ENCODE peak calls at places on chromosome 17, in ten cellular contexts. O, Q, H, L, Y, B, A, G, R and D are unnamed samples.

GRCh38 chr17:40157972-40158371 is 17.6 kb downstream of the CASC3 start:
- DNase-seq in O (no peak), Q (no peak), H (peak; percentile 35), L (no peak), Y (no peak), B (no peak), A (no peak), G (no peak), R (no peak), D (no peak)

GRCh38 chr17:72654746-72655145 is 437.7 kb downstream of the SLC39A11 start:
- DNase-seq in O (no peak), Q (no peak), H (no peak), L (no peak), Y (peak; percentile 34), B (no peak), A (peak; percentile 71), G (no peak), R (no peak), D (no peak)

GRCh38 chr17:40179923-40180659 is 2.8 kb downstream of the RAPGEFL1 start:
- DNase-seq in O (no peak), Q (no peak), H (no peak), L (peak; percentile 47), Y (no peak), B (no peak), A (no peak), G (no peak), R (no peak), D (no peak)

GRCh38 chr17:40355804-40356758 is 8.5 kb downstream of the GJD3 start:
- DNase-seq in O (no peak), Q (no peak), H (peak; percentile 79), L (no peak), Y (no peak), B (peak; percentile 64), A (no peak), G (peak; percentile 47), R (peak; percentile 70), D (no peak)

GRCh38 chr17:42979511-42980273 is at the start of gene PTGES3L:
- DNase-seq in O (no peak), Q (peak; percentile 48), H (no peak), L (peak; percentile 63), Y (no peak), B (peak; percentile 45), A (peak; percentile 75), G (peak; percentile 92), R (peak; percentile 88), D (no peak)

GRCh38 chr17:59406808-59407381 is 75.4 kb downstream of the YPEL2 start:
- DNase-seq in O (no peak), Q (peak; percentile 56), H (peak; percentile 65), L (no peak), Y (no peak), B (no peak), A (no peak), G (no peak), R (no peak), D (no peak)

GRCh38 chr17:57572600-57572999 is 172.5 kb downstream of the CCDC182 start:
- DNase-seq in O (no peak), Q (no peak), H (no peak), L (no peak), Y (no peak), B (no peak), A (no peak), G (peak; percentile 82), R (no peak), D (no peak)

GRCh38 chr17:64196626-64197025 is 66.4 kb downstream of the TEX2 start:
- DNase-seq in O (no peak), Q (no peak), H (no peak), L (no peak), Y (no peak), B (no peak), A (no peak), G (no peak), R (no peak), D (no peak)

GRCh38 chr17:82750241-82750905 is 1.5 kb upstream of the TBCD start:
- DNase-seq in O (no peak), Q (no peak), H (no peak), L (no peak), Y (no peak), B (no peak), A (no peak), G (no peak), R (no peak), D (no peak)
- H3K4me3 ChIP-seq in O (no peak overlapping the region), Q (no peak overlapping the region), H (no peak overlapping the region), L (no peak overlapping the region), Y (no peak overlapping the region), B (no peak overlapping the region), A (no peak overlapping the region), G (no peak overlapping the region), R (no peak overlapping the region), D (no peak overlapping the region)

DNA sequence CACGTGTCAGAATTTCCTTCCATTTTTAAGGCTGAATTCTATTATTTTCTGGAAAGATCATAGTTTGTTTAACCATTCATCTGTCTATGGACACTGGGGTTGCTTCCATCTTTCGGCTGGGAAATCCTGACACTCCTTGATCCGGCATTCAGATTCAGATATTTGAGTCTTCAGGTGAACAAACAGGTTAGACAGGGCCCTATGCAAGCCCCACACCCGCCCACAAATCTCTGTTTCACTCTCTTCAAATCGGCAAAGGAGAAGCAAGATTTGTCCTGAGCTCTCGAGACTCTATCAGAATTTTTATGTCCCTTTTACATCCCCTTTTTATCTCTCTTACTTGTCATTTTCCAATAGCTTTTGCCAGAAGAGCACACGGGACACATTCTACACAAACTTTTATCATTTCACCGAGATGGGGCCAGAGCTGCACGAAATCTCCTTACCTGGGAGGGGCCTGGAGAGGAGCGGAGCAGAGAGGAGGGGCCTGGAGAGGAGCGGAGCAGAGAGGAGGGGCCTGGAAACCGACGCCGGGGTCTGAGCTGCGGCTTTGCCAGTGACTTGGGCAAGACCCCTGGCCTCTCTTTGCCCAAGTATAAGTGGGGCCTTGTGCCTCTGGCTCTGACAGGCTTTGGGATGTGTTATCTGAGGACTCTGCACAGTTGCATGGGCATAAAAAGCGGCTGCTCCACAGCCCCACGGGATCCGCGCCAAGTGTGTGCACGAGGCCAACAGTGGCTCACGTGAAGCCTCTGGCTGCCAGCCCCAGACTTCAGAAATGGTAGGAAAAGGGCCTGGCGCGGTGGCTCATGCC is 54.3 kb upstream of the RBFOX3 start:
- DNase-seq in O (peak; percentile 57), Q (no peak), H (peak; percentile 82), L (peak; percentile 79), Y (peak; percentile 93), B (peak; percentile 84), A (peak; percentile 62), G (no peak), R (peak; percentile 75), D (peak; percentile 75)
- TF ChIP-seq CTCF in O (no peak), Q (no peak), H (no peak), L (no peak), Y (no peak), B (no peak), A (no peak), G (no peak), R (no peak), D (no peak)

GRCh38 chr17:27984816-27985215 is 57.7 kb upstream of the NLK start:
- DNase-seq in O (no peak), Q (no peak), H (peak; percentile 71), L (no peak), Y (no peak), B (no peak), A (no peak), G (no peak), R (peak; percentile 62), D (no peak)

GRCh38 chr17:27989046-27989445 is 53.4 kb upstream of the NLK start:
- DNase-seq in O (no peak), Q (no peak), H (no peak), L (no peak), Y (no peak), B (no peak), A (no peak), G (no peak), R (no peak), D (no peak)

GRCh38 chr17:27985306-27985705 is 57.2 kb upstream of the NLK start:
- DNase-seq in O (no peak), Q (no peak), H (no peak), L (no peak), Y (no peak), B (no peak), A (no peak), G (no peak), R (peak; percentile 37), D (no peak)

GRCh38 chr17:27985736-27986394 is 56.6 kb upstream of the NLK start:
- DNase-seq in O (no peak), Q (no peak), H (no peak), L (no peak), Y (no peak), B (no peak), A (no peak), G (no peak), R (no peak), D (no peak)

DNA sequence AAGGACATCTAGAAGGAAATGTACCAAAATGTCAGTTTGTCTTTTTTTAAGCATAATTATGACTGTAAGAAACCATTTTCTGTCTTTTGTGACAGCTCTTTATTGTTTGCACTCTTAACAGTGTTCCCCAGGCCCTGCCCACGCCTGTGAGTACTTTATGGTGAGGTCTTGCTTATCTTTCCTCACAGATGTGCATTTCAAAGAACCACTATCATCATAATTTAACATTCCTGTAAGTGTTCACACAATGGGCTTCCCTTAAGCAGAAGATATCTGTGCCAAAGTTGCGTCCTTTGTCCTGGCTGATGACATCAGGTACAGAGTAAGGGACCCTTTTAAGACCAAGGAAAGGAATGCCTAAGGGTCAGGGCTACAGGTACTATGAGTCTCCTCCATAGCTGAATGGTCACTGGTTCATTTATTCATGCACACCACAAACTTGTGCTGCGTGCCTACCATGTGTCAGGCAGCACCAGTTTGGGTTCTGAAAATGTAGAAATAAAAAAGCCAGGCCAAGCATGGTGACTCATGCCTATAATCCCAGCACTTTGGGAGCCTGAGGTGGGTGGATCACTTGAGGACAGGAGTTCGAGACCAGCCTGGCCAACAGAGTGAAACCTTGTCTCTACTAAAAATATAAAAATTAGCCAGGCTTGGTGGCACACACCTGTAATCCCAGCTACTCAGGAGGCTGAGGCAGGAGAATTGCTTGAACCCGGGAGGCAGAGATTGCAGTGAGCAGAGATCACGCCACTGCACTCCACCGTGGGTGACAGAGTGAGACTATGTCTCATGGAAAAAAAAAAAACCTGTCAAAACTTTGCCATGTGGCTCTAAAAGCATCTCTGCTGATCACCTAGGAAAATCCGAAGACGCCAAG is 55.4 kb upstream of the NLK start:
- DNase-seq in O (no peak), Q (no peak), H (peak; percentile 53), L (no peak), Y (no peak), B (no peak), A (no peak), G (no peak), R (peak; percentile 44), D (no peak)
- TF ChIP-seq POLR2A in O (no peak), Q (no peak), H (no peak), L (no peak), Y (no peak), B (no peak), A (no peak), G (no peak), R (no peak), D (no peak)

GRCh38 chr17:49991409-49991808 is 3.6 kb downstream of the DLX3 start:
- DNase-seq in O (no peak), Q (no peak), H (no peak), L (no peak), Y (no peak), B (no peak), A (no peak), G (no peak), R (no peak), D (no peak)

GRCh38 chr17:49993423-49994037 is 1.5 kb downstream of the DLX3 start:
- DNase-seq in O (no peak), Q (no peak), H (no peak), L (no peak), Y (peak; percentile 43), B (no peak), A (no peak), G (no peak), R (no peak), D (peak; percentile 85)

GRCh38 chr17:49994085-49995054 is 654 bp downstream of the DLX3 start:
- DNase-seq in O (no peak), Q (no peak), H (no peak), L (no peak), Y (no peak), B (no peak), A (no peak), G (no peak), R (no peak), D (no peak)

GRCh38 chr17:49992191-49992932 is 2.7 kb downstream of the DLX3 start:
- DNase-seq in O (no peak), Q (no peak), H (no peak), L (no peak), Y (no peak), B (no peak), A (no peak), G (no peak), R (no peak), D (no peak)

DNA sequence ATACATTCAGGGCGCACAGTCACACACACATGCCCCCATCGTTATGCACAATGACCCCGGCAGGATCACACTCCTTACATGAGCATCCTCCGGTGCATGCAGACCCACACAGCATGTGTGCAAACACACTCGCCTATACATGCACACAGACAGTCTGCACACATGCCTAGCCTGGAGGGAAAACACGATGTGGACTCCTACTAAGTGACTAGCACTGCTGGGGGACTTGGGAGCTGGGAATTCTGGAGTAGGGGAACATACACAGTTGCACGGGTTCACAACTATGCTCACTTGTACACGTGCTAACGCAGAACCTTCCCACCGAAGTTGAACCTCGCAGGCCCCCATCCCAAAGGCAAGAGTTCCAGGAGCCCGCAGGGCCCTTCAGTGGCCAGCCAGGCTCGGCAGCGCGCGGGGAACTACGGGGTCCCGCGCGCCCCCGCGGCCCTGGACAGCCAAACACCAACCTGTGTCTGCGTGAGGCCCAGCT is 2.0 kb downstream of the DLX3 start:
- DNase-seq in O (no peak), Q (no peak), H (no peak), L (no peak), Y (no peak), B (no peak), A (no peak), G (no peak), R (no peak), D (no peak)
- H3K4me3 ChIP-seq in O (no peak overlapping the region), Q (no peak overlapping the region), H (no peak overlapping the region), L (peak overlapping the region; percentile 39), Y (peak overlapping the region; percentile 54), B (peak overlapping the region; percentile 32), A (peak overlapping the region; percentile 21), G (peak overlapping the region; percentile 41), R (peak overlapping the region; percentile 17), D (peak overlapping the region; percentile 30)